ENCODE peak calls at places on chromosomes 16 and 17, in six cellular contexts. K, B, S, Y, R and L are unnamed samples.

GRCh38 chr16:30893082-30893743 is 664 bp downstream of the BCL7C start:
- DNase-seq in S (no peak), K (no peak), Y (no peak), R (no peak), B (no peak), L (no peak)

GRCh38 chr17:78993981-78994671 is 14.4 kb upstream of the LGALS3BP start:
- DNase-seq in R (no peak), B (no peak), S (no peak), K (no peak), Y (no peak), L (no peak)

GRCh38 chr16:67176662-67177061 is 6.3 kb downstream of the NOL3 start:
- DNase-seq in Y (no peak), B (no peak), R (no peak), K (no peak), S (no peak), L (no peak)

GRCh38 chr17:74842599-74843351 is 16.9 kb downstream of the GRIN2C start:
- DNase-seq in R (peak), S (no peak), Y (no peak), K (no peak), B (no peak), L (no peak)

GRCh38 chr17:27793168-27793905 is 7.0 kb downstream of the NOS2 start:
- DNase-seq in K (no peak), S (no peak), B (no peak), Y (peak), R (peak), L (no peak)

GRCh38 chr16:87465306-87465705 is 27.5 kb downstream of the ZCCHC14 start:
- DNase-seq in S (no peak), K (peak), R (peak), B (peak), Y (peak), L (peak)

GRCh38 chr16:89280546-89281188 is 63.2 kb downstream of the ZNF778 start:
- DNase-seq in B (no peak), S (no peak), R (no peak), K (no peak), Y (no peak), L (no peak)

GRCh38 chr16:87464691-87465300 is 28.0 kb downstream of the ZCCHC14 start:
- DNase-seq in Y (no peak), K (peak), S (no peak), B (peak), R (peak), L (peak)

GRCh38 chr17:15258113-15258512 is 7.0 kb downstream of the PMP22 start:
- DNase-seq in Y (no peak), K (no peak), S (no peak), R (no peak), B (no peak), L (no peak)

GRCh38 chr17:63611354-63611753 is 10.7 kb downstream of the TACO1 start:
- DNase-seq in Y (no peak), R (no peak), S (no peak), K (no peak), B (no peak), L (no peak)

GRCh38 chr17:82449136-82449882 is 1.2 kb downstream of the CYBC1 start:
- DNase-seq in S (peak), R (no peak), B (no peak), Y (no peak), K (no peak), L (no peak)

GRCh38 chr17:81054881-81055370 is 20.0 kb downstream of the BAIAP2 start:
- DNase-seq in B (no peak), S (no peak), K (no peak), R (no peak), Y (no peak), L (no peak)

GRCh38 chr16:23694707-23695373 is 16.2 kb downstream of the PLK1 start:
- DNase-seq in R (peak), S (no peak), Y (no peak), K (no peak), B (no peak), L (no peak)

GRCh38 chr17:41811549-41812175 is at the start of gene P3H4:
- DNase-seq in B (no peak), R (peak), S (no peak), Y (peak), K (no peak), L (peak)

GRCh38 chr17:29176500-29177351 is 3.5 kb downstream of the MYO18A start:
- DNase-seq in Y (peak), S (no peak), B (no peak), K (no peak), R (peak), L (no peak)

GRCh38 chr16:19896951-19897350 is 12.3 kb upstream of the GPRC5B start:
- DNase-seq in K (no peak), B (no peak), Y (no peak), S (no peak), R (no peak), L (no peak)

GRCh38 chr17:33302394-33302793 is 9.3 kb upstream of the ASIC2 start:
- DNase-seq in B (no peak), R (no peak), Y (peak), S (no peak), K (no peak), L (no peak)

GRCh38 chr16:12391974-12392373 is 411.7 kb downstream of the CPPED1 start:
- DNase-seq in Y (no peak), R (no peak), B (no peak), S (no peak), K (no peak), L (no peak)

GRCh38 chr16:12390644-12391043 is 413.0 kb downstream of the CPPED1 start:
- DNase-seq in R (no peak), Y (peak), S (no peak), B (no peak), K (no peak), L (no peak)

GRCh38 chr16:12393208-12393607 is 410.5 kb downstream of the CPPED1 start:
- DNase-seq in B (no peak), Y (no peak), R (no peak), S (no peak), K (no peak), L (no peak)

GRCh38 chr16:12390074-12390473 is 413.5 kb downstream of the SNX29 start:
- DNase-seq in R (no peak), Y (no peak), B (no peak), S (no peak), K (no peak), L (no peak)

DNA sequence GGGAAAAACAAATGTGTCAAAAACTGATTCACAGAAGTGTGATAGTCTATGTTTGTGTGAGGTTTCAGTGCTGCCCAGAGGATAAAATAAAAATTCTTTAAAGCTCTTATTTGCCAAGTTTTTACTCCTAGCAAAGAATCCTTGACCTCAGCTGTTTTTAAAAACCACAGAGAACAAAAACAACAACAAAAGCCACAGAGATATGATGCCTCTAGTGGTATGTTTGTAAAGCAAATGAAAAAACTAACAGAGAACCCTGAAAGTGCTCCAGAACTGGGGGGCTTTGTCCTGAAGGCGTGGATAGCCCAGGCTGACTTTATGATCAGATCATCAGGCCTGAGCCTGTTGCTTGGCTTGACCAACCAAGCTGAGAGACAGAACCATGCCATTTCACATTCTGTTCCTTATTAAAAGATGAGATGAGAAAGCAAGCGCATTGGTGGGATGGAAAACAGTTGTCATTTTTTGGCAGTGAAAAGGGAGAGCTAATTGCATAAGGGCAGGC is 411.1 kb downstream of the CPPED1 start:
- DNase-seq in B (no peak), R (no peak), Y (no peak), S (no peak), K (no peak), L (no peak)
- TF ChIP-seq CTCF in B (no peak), R (no peak), Y (no peak), S (no peak), K (no peak), L (peak)

GRCh38 chr16:74190292-74190691 is 106.3 kb upstream of the PSMD7 start:
- DNase-seq in K (no peak), R (no peak), Y (no peak), S (no peak), B (no peak), L (no peak)

GRCh38 chr16:74186589-74186988 is 110.0 kb upstream of the PSMD7 start:
- DNase-seq in R (no peak), K (peak), Y (no peak), B (no peak), S (no peak), L (peak)

DNA sequence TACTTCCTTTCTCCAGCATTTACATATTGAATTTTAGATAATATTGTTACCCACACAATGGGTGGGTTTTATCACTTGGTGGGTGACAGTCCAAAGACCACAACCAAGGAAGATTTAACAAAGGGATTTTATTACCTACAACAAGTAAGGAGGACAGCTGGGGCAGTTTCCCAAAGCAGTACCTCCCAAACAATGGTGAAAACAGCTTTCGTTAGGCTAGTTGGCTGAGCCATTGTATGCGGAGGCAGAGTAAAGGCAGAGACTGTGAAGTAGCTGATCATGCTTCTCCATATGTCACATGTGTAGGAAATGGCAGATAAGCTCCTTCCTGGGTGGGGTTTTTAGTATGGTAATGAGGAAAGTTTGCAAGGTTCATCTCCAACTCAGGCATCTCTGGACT is 104.3 kb upstream of the PSMD7 start:
- DNase-seq in K (no peak), B (no peak), Y (no peak), S (no peak), R (no peak), L (no peak)
- TF ChIP-seq CTCF in K (no peak), B (no peak), Y (no peak), S (no peak), R (no peak), L (no peak)

DNA sequence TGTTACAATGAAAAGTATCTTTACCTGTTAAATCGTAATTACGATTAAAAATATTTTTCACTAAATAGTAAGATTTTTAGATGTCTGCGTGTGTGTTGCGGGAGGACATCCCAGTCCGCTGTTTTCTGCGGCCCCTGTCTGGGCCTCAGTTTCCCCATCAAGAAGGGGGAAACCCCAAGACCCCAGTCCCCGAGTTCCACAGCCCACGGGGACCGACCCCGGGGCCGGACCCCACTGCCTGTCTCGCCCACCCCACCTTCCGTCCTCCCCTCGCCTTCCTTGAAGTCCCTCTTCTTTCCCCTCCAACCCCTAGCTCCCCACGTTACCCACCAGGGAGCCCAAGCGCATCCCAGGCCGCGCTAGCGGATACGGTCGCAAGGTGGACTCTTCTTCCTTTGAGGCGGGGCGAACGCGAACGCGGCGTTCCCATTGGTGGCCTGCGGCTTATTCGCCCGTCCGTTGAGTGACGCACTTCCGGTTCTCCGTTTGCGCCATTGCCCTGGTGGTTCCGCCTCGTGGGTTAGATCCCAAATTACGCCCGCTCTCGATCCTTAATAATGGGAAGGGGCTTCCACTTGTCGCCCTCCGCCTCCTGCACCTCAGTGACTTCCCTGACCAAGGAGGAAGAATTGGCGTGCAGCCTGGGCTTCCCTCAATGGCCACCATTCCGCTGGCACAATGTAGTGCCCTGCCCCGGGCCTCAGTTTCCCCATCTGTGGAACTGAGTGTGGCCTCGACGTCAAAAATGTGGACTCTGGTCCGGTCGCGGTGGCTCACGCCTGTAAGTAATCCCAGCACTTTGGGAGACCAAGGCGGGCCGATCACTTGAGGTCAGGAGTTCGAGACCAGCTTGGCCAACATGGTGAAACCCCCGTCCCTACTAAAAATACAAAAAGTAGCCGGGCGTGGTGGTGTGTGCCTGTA is at the start of gene NSMCE1:
- DNase-seq in B (peak), Y (peak), S (peak), R (peak), K (peak), L (peak)
- TF ChIP-seq CTCF in B (peak), Y (peak), S (peak), R (peak), K (peak), L (peak)

GRCh38 chr17:887842-888214 is 91.7 kb downstream of the NXN start:
- DNase-seq in R (no peak), K (no peak), S (no peak), Y (no peak), B (no peak), L (no peak)
- TF ChIP-seq CTCF in R (no peak), K (no peak), S (no peak), Y (no peak), B (no peak), L (no peak)

DNA sequence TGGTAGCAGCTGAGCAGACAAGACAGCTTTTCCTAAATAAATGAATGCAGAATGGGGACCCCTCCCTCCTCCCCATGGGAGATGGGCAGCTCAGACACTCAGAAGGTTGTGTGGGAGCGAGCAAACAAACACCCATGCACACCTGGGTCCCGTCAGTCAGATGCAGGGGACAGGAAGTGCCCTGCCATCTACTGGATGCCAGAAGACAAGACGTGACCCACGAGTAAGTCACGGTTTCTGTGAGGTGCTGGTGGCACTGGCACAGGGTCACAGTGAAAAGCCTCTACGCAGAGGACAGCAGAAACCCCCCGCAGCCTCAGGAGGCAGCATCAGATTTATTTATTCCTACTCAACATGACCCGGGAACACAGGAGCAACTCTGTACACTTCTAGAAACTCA is 8.4 kb downstream of the HBQ1 start:
- DNase-seq in S (no peak), K (no peak), R (no peak), Y (no peak), B (no peak), L (no peak)
- TF ChIP-seq CTCF in S (peak), K (no peak), R (peak), Y (peak), B (no peak), L (no peak)

GRCh38 chr17:76811834-76812233 is 56.4 kb upstream of the MGAT5B start:
- DNase-seq in S (no peak), B (no peak), R (no peak), Y (no peak), K (no peak), L (no peak)
- TF ChIP-seq CTCF in S (no peak), B (no peak), R (no peak), Y (no peak), K (no peak), L (no peak)

DNA sequence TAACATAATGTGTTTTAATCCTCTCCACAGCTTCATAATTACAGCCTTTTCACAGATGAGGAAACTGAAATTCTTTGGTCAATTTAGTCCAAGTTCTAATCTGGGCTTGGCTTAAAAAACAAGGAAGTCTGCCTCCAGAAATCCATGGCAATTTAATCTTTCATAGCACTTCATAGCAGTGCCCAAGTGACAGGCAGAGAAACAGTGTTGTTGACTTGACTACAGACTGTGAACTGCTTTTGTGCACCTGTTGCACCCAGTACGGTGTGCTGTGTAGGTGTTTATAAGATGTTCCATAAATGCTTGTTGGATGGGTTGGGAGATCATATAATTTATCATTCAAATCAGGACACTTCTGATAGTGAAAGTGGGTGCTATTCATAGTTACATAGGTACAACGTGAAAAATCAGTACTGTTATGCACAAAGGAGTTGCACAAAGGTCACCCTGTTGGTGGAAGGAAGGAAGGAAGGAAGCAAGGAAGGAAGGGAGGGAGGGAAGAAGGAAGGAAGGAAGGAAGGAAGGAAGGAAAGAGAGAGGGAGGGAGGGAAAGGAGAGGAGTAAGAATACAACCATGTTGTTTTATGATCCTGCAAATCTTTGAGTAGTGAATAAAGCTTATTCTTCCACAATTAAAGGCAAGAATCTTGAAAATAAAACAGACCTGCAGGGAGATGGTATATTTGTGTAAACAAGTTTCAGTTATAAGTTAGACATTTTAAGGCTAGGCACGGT is 56.5 kb upstream of the HLF start:
- DNase-seq in Y (no peak), K (no peak), S (no peak), R (no peak), B (no peak), L (no peak)
- TF ChIP-seq CTCF in Y (no peak), K (no peak), S (no peak), R (no peak), B (no peak), L (no peak)

DNA sequence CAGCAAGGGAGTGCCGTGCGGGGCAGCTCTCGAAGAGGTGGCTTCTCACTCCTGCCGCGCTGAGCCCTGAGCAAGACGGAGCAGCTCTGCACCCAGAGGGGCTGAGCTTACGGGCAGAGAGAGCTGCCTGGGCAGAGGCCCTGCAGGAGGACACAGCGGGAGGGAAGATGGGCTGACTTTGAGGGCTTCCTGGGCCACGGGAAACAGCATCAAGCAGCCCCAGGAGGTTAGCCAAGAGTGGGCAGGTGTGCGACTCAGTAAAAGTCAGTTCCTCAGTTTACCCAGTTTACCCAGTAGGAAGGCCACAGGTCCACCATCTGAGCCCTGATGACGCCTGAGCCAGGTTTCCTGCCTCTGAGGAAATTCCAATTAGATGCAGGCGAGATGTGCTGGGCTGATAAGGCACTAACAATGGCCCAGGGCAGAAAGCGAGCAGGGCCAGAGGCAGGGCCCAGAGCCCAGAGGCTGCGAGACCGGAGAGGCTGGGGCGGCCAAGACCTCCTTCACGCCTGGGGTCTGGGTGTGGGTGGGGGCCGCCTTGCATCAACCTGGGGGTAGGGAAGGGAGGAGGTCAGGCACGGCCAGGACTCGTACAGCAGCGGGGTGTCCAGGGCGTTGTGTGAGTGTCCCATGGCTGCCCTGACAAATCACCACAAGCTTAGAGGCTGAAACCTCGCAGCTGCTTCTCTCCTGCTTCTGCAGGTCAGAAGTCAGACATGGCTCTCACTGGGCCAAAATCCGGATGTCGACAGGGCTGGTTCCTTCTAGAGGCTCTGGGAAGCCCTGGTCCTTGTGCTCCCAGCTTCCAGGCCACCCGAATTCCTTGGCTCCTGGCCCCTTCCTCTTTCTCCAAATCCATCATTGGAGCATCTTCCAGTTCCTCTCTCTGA is 32.0 kb upstream of the CIBAR2 start:
- DNase-seq in K (no peak), S (no peak), R (peak), Y (no peak), B (no peak), L (no peak)
- TF ChIP-seq CTCF in K (no peak), S (no peak), R (no peak), Y (no peak), B (no peak), L (no peak)

GRCh38 chr16:61948414-61948813 is 87.8 kb downstream of the CDH8 start:
- DNase-seq in K (no peak), R (no peak), S (no peak), B (no peak), Y (no peak), L (no peak)

DNA sequence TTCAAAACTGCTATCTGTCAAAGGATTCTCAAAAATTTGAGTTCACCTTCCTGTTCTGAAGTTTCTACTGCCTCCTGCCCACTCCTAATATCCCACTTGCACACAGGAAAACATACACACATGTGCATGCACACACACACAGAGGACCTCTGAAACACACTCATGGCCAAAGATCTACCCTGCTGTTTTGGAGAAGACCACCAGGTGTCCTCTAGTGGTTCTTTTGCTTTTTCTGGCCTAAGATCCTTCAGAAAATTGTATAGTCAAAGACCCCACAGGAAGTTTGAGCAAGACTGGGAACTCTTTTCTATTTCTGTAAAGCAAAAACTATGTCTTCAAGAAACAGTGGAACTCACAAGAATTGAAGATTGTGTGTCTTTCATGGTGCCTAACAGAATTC is 90.2 kb downstream of the CDH8 start:
- DNase-seq in S (no peak), Y (no peak), B (no peak), K (no peak), R (no peak), L (no peak)
- TF ChIP-seq CTCF in S (no peak), Y (no peak), B (no peak), K (no peak), R (no peak), L (no peak)